ENCODE peak calls at places on chromosomes 7 and 10, in nine cellular contexts. Y is IMR-90, B is left ventricle myocardium inferior, G is activated B cell treated with CpG ODN at 0.5 μM for 24 hours, L is mammary epithelial cell, D is fibroblast of mammary gland, H is HFFc6, F is choroid plexus epithelial cell, R is sigmoid colon. V is an unnamed sample.

GRCh38 chr10:77111611-77112550 is 525.7 kb downstream of the KCNMA1 start:
- DNase-seq in Y (peak), B (no peak), G (no peak), L (peak), D (peak), H (peak), F (peak), R (no peak), V (peak)

GRCh38 chr10:93334181-93334580 is 148.0 kb downstream of the MYOF start:
- DNase-seq in Y (no peak), B (no peak), G (no peak), L (no peak), D (no peak), H (no peak), F (no peak), R (no peak), V (no peak)

GRCh38 chr10:100731603-100732596 is 13.5 kb upstream of the PAX2 start:
- DNase-seq in Y (no peak), B (no peak), G (no peak), L (no peak), D (no peak), H (no peak), F (no peak), R (no peak), V (no peak)

GRCh38 chr10:125038637-125039036 is 96.7 kb downstream of the ZRANB1 start:
- DNase-seq in Y (no peak), B (peak), G (no peak), L (no peak), D (no peak), H (peak), F (no peak), R (no peak), V (no peak)

GRCh38 chr7:80842479-80842797 is 76.4 kb downstream of the SEMA3C start:
- DNase-seq in Y (no peak), B (no peak), G (no peak), L (no peak), D (no peak), H (no peak), F (no peak), R (no peak), V (no peak)

GRCh38 chr7:45007106-45007505 is 7.1 kb downstream of the CCM2 start:
- DNase-seq in Y (no peak), B (no peak), G (no peak), L (no peak), D (no peak), H (no peak), F (no peak), R (no peak), V (no peak)

GRCh38 chr7:29332875-29333482 is 138.4 kb downstream of the CHN2 start:
- DNase-seq in Y (no peak), B (no peak), G (no peak), L (no peak), D (no peak), H (no peak), F (no peak), R (no peak), V (no peak)

GRCh38 chr7:116317907-116318306 is 107.6 kb downstream of the TES start:
- DNase-seq in Y (no peak), B (no peak), G (no peak), L (no peak), D (no peak), H (no peak), F (peak), R (no peak), V (no peak)

GRCh38 chr10:129528376-129528978 is 61.4 kb downstream of the MGMT start:
- DNase-seq in Y (no peak), B (no peak), G (no peak), L (no peak), D (no peak), H (no peak), F (no peak), R (no peak), V (no peak)

GRCh38 chr7:100803398-100804161 is 23.7 kb downstream of the EPHB4 start:
- DNase-seq in Y (peak), B (peak), G (peak), L (peak), D (peak), H (peak), F (peak), R (peak), V (peak)

DNA sequence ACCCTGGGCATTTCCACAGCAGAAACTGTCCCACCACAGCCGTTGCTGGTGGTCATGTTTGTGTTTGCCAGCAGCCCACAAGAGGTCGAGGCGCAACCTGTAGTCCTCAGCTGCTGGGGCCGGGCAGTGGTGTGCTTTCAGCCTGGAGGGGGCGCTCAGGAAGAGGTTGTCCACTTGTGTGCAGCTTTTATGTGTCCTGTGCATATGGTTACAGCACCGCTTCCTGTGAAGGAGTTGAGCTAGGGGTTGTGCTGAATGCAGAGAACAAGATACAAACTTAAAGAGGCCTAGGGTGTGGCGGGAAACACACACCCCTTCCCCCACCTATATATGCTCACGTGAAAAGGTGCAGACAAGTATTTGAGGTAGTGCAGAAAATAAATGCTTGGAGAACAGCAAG is 29.5 kb upstream of the PFKFB3 start:
- DNase-seq in Y (no peak), B (no peak), G (no peak), L (no peak), D (no peak), H (no peak), F (no peak), R (no peak), V (no peak)
- TF ChIP-seq CTCF in Y (no peak), B (peak), G (no peak), L (no peak), D (no peak), H (peak), F (peak), R (no peak), V (peak)

DNA sequence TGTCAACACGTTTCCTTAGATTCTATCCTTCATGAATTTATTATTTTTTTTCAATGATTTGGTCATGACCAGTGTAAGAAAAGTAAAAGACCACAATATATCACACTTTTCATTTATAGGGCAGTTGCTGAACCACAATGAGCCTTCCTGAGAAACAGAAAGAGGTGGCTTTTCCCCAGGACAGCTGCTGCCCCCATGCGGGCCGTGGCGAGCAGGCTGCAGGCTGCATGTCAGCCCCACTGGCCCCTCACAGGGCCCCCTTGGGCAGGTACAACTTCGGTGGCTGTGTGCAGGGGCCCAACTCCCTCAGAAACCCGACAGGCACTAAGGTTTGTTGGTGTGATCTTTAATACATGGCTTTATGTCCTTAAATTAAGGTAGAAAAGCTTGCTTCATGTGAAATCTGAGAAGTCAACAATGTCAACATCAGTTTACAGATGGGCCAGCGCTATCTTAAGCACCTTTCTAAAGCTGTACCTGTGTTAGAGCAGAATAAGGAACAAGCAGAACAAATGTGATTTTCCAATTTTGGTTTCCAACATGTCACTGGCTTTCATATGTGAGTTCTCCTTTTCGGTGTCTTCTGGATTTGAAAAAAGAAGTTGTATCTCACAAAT is 10.6 kb downstream of the BEND7 start:
- DNase-seq in Y (peak), B (no peak), G (no peak), L (no peak), D (no peak), H (no peak), F (peak), R (no peak), V (no peak)
- TF ChIP-seq CTCF in Y (peak), B (peak), G (no peak), L (peak), D (no peak), H (peak), F (peak), R (peak), V (peak)

DNA sequence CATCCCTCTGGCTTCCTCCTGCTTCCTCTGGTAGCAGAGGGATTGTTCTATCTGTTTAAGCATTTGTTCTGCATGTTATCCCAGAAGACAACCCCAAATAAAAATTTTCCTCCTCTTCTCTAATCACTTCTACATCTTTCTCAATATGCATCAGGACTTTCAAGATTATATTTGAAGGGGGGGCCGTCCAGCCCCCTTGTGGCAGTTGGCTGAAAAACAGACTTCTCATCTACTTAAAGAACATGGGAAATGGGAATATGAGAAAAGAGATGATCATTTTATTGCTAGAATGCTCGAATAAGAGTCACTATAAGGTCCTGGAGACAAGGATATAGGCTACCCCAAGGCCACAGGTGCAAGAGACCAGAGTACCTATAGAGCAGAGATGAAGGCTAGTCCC is 466.0 kb downstream of the REEP3 start:
- DNase-seq in Y (no peak), B (no peak), G (no peak), L (no peak), D (no peak), H (no peak), F (no peak), R (no peak), V (no peak)
- TF ChIP-seq CTCF in Y (no peak), B (no peak), G (no peak), L (no peak), D (no peak), H (no peak), F (peak), R (no peak), V (no peak)

DNA sequence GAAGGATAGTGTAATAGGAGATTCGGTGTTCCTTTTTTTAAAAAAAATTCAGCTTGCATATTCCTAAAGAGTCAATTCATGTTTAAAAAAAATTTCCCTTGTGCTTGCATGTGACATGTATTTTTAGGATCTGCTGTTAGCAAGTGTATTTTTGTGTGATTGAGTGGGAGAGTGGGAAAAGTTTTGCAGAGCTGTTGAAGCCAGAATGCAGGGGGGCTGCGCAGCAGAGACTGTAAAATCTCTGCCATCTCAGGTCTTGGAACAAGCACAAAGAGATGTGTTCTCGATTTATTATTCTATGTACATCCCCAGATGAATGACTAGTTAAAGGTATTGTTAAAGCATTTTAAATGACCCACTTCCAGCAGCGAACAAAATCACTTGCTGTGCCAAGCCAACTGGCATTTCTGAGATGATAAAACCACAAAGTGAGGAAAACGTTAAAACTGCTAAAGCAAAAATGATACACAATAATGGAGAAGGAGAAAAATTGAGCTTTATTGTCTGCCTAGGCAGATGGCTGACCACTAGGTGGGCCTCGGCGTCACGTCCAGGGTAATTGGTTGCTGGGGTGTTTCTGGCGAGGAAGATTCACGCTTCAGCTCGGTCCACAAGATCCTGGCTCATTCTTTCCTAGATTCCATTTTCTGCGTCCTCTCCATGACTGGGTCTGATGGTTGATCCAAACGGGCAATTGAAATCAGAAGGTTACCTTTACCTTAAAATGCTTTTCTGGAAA is 67.0 kb upstream of the ATRNL1 start:
- DNase-seq in Y (no peak), B (no peak), G (no peak), L (no peak), D (no peak), H (no peak), F (no peak), R (no peak), V (no peak)
- TF ChIP-seq CTCF in Y (no peak), B (no peak), G (no peak), L (no peak), D (peak), H (no peak), F (no peak), R (no peak), V (peak)

DNA sequence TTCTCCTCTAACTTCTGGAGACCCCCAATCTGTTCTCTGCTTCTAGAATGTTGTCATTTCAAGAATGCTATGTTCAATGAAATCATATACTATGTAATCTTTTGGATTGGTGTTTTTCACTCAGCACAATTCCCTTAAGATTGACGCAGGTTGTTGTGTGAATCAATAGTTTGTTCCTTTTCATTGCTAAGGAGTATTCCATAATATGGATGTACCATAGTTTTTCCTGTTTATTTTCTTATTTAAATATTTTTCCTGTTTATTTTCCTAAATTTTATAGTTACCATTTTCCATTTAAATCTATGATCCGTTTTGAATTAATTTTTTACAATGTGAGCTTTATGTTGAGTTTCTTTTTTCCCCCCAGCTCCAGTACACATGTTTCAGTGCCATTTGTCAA is 604.5 kb downstream of the SUGCT start:
- DNase-seq in Y (no peak), B (no peak), G (no peak), L (no peak), D (no peak), H (no peak), F (no peak), R (no peak), V (no peak)
- TF ChIP-seq CTCF in Y (no peak), B (no peak), G (no peak), L (no peak), D (no peak), H (no peak), F (no peak), R (no peak), V (no peak)

DNA sequence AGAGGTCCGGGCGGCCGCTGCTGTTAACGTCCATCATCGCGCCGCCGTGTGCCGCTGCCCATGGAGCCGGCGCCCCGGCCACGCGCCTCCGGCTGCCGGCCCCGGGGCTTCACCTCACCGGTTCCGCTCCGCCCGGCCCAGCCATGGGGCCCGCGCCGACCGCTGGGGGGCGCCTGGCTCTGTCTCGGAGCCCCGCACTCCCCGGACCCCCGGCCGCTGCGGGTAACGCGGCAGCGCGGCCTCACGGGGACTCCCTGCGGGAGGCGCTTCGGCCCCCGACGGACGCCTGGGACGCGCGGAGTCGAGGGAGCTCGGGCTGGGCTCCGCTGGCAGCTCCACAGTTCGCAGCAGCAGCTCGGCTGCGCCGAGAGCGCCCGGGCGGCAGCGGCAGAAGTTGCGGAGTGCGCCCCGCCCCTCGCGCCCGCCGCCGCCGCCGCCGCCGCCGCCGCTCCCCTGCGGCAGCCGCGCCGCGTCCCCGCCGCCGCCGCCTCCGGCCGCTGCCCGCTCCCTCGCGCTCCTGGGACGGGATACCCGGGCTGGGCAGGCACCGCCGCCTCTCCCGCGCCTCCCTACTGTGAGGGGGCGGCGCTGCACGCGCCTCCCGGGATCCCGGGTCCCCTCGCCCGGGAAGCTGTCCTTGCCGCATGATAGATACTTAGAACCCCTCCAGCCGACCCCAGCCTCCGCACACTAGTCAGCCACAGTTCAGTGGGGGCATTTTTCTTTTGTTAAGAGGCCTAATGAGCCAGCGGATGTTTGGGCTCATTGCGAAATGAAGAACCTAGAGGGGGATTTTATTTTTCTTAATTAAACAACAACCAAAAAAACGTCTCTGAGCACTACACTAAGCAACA is at the start of gene HTR7:
- DNase-seq in Y (peak), B (peak), G (peak), L (peak), D (peak), H (peak), F (peak), R (peak), V (no peak)
- TF ChIP-seq CTCF in Y (peak), B (peak), G (no peak), L (peak), D (no peak), H (peak), F (peak), R (no peak), V (peak)

DNA sequence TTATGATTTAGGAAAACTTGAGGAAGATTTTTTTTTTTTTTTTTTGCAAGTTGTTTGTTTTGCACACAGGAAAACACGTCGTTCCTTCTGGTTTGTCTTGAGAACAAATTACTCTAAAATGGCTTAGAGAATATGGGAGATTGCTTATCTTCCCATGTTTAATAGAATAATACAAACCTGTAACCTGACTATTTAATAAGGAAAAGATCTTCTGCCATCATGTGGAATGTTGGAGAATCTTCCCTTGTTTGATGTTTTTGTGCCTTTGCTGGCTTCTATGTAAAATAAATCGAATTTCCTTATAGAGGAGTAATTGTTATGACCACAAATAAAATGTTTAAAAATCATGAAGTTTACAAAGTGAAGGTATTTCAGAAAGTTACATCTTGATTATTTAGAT is 818.8 kb downstream of the GATA3 start:
- DNase-seq in Y (no peak), B (no peak), G (no peak), L (peak), D (no peak), H (no peak), F (no peak), R (no peak), V (no peak)
- TF ChIP-seq CTCF in Y (no peak), B (no peak), G (no peak), L (peak), D (no peak), H (no peak), F (no peak), R (no peak), V (no peak)

DNA sequence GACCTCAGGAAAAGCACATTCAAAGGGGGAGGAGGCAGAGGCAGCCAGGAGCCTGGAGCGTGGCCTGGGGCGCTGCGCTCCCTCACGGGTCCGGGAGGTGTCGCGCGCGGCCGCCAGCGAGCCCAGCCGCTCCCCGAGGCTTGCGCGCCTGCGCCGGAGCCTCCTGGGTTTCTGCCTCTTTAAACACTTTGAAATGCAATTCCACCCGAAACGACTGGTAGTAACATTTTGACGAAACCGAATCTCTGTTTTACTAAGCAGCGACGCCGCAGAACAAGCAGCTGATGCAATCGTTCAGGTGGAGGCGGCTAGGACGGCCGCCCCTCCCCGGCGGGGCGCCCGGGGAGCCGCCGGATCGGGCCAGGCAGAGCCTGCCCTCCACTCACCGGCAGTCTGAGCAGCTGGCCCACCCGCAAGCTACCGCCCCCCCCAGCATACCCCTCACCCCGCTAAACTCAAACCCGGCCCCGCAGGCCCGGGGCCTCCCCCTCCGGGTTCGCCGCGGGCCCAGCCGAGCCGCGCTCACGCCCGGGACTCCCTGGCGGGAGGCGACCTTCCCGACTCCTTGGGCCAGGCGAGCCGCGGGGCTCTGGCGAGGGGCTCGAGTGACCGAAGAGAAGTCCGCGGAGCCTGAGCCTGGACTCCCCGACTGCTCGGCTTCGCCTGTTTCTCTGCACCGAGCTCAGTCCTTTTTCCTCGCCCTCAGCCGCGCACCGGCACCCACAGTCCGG is 3.3 kb downstream of the MKX start:
- DNase-seq in Y (peak), B (peak), G (peak), L (peak), D (peak), H (peak), F (peak), R (peak), V (peak)
- TF ChIP-seq CTCF in Y (peak), B (peak), G (no peak), L (peak), D (peak), H (peak), F (peak), R (peak), V (peak)

DNA sequence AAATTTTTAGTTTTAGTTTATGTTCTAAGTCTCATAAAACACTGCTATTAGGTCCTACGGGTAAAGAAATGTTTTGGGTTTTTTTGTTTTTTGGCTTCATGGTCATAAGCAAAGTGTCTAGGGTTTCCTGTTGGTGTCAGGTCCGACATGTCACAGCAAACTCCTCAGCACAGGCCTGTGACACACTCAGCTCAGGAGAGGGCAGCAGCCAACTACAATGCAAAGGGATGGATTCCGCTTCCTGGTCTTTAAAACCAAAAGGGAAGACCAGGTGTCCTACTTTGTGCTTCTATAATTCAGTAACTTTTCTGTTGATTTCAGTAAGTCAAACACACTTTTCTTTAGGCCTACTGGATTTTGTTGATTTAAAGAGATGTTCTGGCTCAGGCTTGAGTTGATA is 83.8 kb upstream of the MACROH2A2 start:
- DNase-seq in Y (peak), B (no peak), G (no peak), L (peak), D (peak), H (no peak), F (peak), R (no peak), V (no peak)
- TF ChIP-seq CTCF in Y (peak), B (no peak), G (no peak), L (peak), D (no peak), H (no peak), F (peak), R (no peak), V (peak)